ENCODE peak calls at places on chromosomes 12 and 14, in five cellular contexts. Y, W, D, A and U are unnamed samples.

GRCh38 chr12:96083020-96083489 is 47.7 kb upstream of the LTA4H start:
- DNase-seq in Y (no peak), A (no peak), W (no peak), D (peak; percentile 54), U (no peak)

GRCh38 chr14:35333347-35333730 is 41.2 kb downstream of the PSMA6 start:
- DNase-seq in D (no peak), A (no peak), W (no peak), Y (no peak), U (no peak)

GRCh38 chr12:92270501-92270900 is 124.9 kb upstream of the BTG1 start:
- DNase-seq in D (no peak), Y (no peak), W (no peak), A (no peak), U (no peak)

GRCh38 chr12:42284157-42284556 is 41.7 kb downstream of the ZCRB1 start:
- DNase-seq in Y (no peak), W (no peak), A (no peak), D (no peak), U (no peak)

GRCh38 chr12:16939871-16940306 is 333.9 kb upstream of the LMO3 start:
- DNase-seq in W (no peak), A (peak; percentile 57), Y (no peak), D (peak; percentile 95), U (peak; percentile 27)

GRCh38 chr14:62027958-62028357 is 265.7 kb downstream of the SNAPC1 start:
- DNase-seq in A (no peak), D (no peak), W (no peak), Y (no peak), U (no peak)

GRCh38 chr12:89309452-89309802 is 42.9 kb downstream of the DUSP6 start:
- DNase-seq in D (no peak), A (no peak), Y (no peak), W (no peak), U (no peak)

GRCh38 chr12:94699796-94700195 is 49.4 kb upstream of the TMCC3 start:
- DNase-seq in W (no peak), D (no peak), A (no peak), Y (no peak), U (no peak)

GRCh38 chr12:101792046-101792931 is 38.5 kb downstream of the GNPTAB start:
- DNase-seq in W (no peak), A (peak; percentile 66), Y (no peak), D (peak; percentile 70), U (no peak)

GRCh38 chr14:87888136-87888999 is 104.6 kb downstream of the GALC start:
- DNase-seq in Y (no peak), W (no peak), A (peak; percentile 2), D (peak; percentile 75), U (no peak)

GRCh38 chr12:84805474-84805858 is 107.1 kb downstream of the SLC6A15 start:
- DNase-seq in Y (no peak), D (peak; percentile 92), A (no peak), W (no peak), U (no peak)

GRCh38 chr14:92960706-92961566 is 38.0 kb downstream of the CHGA start:
- DNase-seq in D (peak; percentile 40), A (no peak), W (peak; percentile 26), Y (no peak), U (no peak)

GRCh38 chr12:87266305-87266704 is 762.9 kb downstream of the C12orf50 start:
- DNase-seq in Y (no peak), A (peak; percentile 9), D (peak; percentile 27), W (no peak), U (no peak)

GRCh38 chr14:58865520-58866281 is 227.9 kb downstream of the DACT1 start:
- DNase-seq in Y (no peak), D (no peak), W (peak; percentile 75), A (no peak), U (peak; percentile 73)

GRCh38 chr14:56590535-56590951 is 10.9 kb downstream of the TMEM260 start:
- DNase-seq in A (no peak), Y (no peak), D (peak; percentile 79), W (no peak), U (no peak)

GRCh38 chr12:125674554-125674953 is 609.3 kb downstream of the AACS start:
- DNase-seq in D (no peak), W (no peak), Y (no peak), A (no peak), U (no peak)

GRCh38 chr12:131703161-131703560 is 7.7 kb upstream of the SFSWAP start:
- DNase-seq in D (no peak), Y (no peak), A (no peak), W (no peak), U (no peak)

GRCh38 chr12:107761502-107761904 is 566 bp upstream of the PRDM4 start:
- DNase-seq in D (peak; percentile 52), A (no peak), W (no peak), Y (no peak), U (no peak)

GRCh38 chr14:67580336-67581230 is 19.5 kb downstream of the PIGH start:
- DNase-seq in A (peak; percentile 83), D (no peak), Y (no peak), W (no peak), U (no peak)

GRCh38 chr12:27178723-27179398 is 65.2 kb upstream of the STK38L start:
- DNase-seq in D (no peak), A (no peak), W (no peak), Y (no peak), U (no peak)

GRCh38 chr14:49982082-49982481 is 89.2 kb downstream of the ARF6 start:
- DNase-seq in Y (no peak), D (no peak), A (no peak), W (no peak), U (no peak)

GRCh38 chr14:44820230-44820964 is 141.3 kb downstream of the KLHL28 start:
- DNase-seq in Y (no peak), A (no peak), W (no peak), D (peak; percentile 93), U (no peak)

GRCh38 chr12:130764073-130764472 is 48.0 kb upstream of the RIMBP2 start:
- DNase-seq in W (no peak), A (no peak), Y (no peak), D (peak; percentile 68), U (no peak)

GRCh38 chr12:82963961-82964360 is 277.3 kb downstream of the TMTC2 start:
- DNase-seq in A (no peak), W (no peak), Y (no peak), D (peak; percentile 73), U (no peak)

GRCh38 chr12:120847392-120848157 is 56.6 kb downstream of the SPPL3 start:
- DNase-seq in D (no peak), A (peak; percentile 37), Y (no peak), W (no peak), U (no peak)

GRCh38 chr12:5258498-5258897 is 173.4 kb upstream of the NTF3 start:
- DNase-seq in D (no peak), Y (peak; percentile 95), W (no peak), A (no peak), U (peak; percentile 4)

GRCh38 chr12:52794479-52795331 is 1.2 kb downstream of the KRT3 start:
- DNase-seq in Y (no peak), D (no peak), W (no peak), A (no peak), U (no peak)

GRCh38 chr14:55448146-55448614 is 7.8 kb upstream of the TBPL2 start:
- DNase-seq in D (peak; percentile 39), A (peak; percentile 36), W (no peak), Y (peak; percentile 83), U (peak; percentile 96)

GRCh38 chr14:25090716-25091454 is 40.9 kb upstream of the STXBP6 start:
- DNase-seq in W (no peak), D (peak; percentile 83), A (peak; percentile 74), Y (no peak), U (peak; percentile 31)

GRCh38 chr12:10143205-10143604 is 13.2 kb upstream of the CLEC7A start:
- DNase-seq in Y (no peak), W (no peak), D (no peak), A (no peak), U (no peak)

DNA sequence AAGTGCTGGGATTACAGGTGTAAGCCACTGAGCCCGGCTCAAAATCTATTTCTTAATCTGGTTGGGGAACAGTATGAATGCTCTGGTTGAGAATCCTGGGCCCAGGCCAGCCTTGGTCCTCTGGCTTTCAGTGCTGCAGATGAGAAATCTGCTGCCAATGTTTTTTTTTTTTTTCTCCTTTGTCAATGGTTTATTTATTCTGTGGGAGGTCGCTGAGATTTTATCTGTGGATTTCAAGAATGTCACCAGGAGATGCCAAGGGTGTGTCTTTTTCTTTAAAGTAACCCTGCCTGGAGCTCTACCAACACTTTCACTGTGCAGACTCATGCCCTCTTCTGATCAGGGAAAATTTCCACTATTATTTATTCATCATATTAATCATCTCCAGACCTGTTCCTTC is 3.6 kb downstream of the SLC25A29 start:
- DNase-seq in D (no peak), Y (no peak), W (no peak), A (no peak), U (no peak)
- H3K4me3 ChIP-seq in D (no peak overlapping the region), Y (no peak overlapping the region), W (no peak overlapping the region), A (no peak overlapping the region), U (no peak overlapping the region)

DNA sequence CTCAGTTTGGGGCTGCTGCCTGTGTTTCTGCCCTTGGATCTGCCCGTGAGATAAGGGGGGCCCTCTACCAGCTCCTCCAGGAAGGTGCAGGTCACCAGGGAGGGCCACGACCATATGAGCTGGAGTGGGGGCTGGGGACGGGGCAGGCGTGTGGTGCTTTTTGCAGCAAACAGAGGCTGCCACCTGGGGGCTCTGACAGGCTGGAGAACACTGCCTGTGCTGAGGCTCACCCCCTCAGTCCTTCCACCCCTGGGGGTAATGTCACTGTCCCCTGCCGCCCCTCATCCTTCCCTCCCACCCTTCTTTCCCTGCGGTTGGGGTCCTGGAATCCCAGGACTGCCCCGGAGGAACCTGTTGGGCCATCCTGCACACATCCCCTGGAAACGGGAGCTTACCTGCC is 3.2 kb downstream of the PLD4 start:
- DNase-seq in W (no peak), Y (no peak), A (no peak), D (no peak), U (no peak)
- H3K4me3 ChIP-seq in W (no peak overlapping the region), Y (no peak overlapping the region), A (no peak overlapping the region), D (no peak overlapping the region), U (no peak overlapping the region)

DNA sequence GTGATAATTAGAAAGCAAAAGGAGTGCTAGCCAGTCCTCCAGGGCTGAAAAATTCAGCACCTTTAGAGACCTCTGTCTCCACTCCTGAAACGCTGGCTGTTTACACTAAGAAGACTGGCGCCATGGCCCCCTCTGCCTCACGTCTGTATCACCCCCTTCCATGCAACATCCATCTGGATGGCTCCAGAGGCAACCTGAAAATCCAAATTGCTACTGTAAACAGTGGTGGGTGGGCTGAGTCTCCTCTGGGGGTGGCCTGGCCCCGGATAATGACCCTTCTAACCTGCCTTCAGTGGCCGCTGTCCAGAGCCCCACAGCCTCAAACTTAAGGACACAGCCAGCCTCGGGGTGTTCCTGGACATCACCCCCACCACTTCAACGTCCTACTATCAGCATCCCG is 1.4 kb downstream of the PRKD1 start:
- DNase-seq in A (no peak), D (peak; percentile 77), W (no peak), Y (no peak), U (no peak)
- H3K4me3 ChIP-seq in A (no peak overlapping the region), D (peak overlapping the region; percentile 9), W (peak overlapping the region; percentile 80), Y (peak overlapping the region; percentile 87), U (peak overlapping the region; percentile 89)

GRCh38 chr14:20415723-20416622 is 2.7 kb upstream of the TEP1 start:
- DNase-seq in Y (no peak), W (no peak), D (peak; percentile 77), A (peak; percentile 93), U (no peak)

GRCh38 chr14:20412876-20413784 is at the start of gene TEP1:
- DNase-seq in Y (no peak), D (peak; percentile 92), A (peak; percentile 90), W (peak; percentile 77), U (peak; percentile 51)

GRCh38 chr14:20412422-20412821 is 879 bp downstream of the TEP1 start:
- DNase-seq in W (no peak), A (peak; percentile 63), D (no peak), Y (no peak), U (no peak)

GRCh38 chr14:20417250-20418186 is 4.2 kb upstream of the TEP1 start:
- DNase-seq in Y (no peak), D (no peak), W (no peak), A (peak; percentile 89), U (no peak)

GRCh38 chr14:20413785-20414117 is 450 bp upstream of the TEP1 start:
- DNase-seq in D (peak; percentile 29), Y (no peak), A (peak; percentile 53), W (no peak), U (no peak)
- H3K4me3 ChIP-seq in D (peak overlapping the region; percentile 65), Y (peak overlapping the region; percentile 98), A (peak overlapping the region; percentile 76), W (peak overlapping the region; percentile 79), U (peak overlapping the region; percentile 78)